ENCODE peak calls at places on chromosomes 1 and 21, in seven cellular contexts. H is AG04450, Q is lung, I is upper lobe of right lung, M is uterus, C is IMR-90, V is heart left ventricle. A is an unnamed sample.

GRCh38 chr1:109782927-109783326 is 19.2 kb upstream of the EPS8L3 start:
- DNase-seq in H (no peak), Q (no peak), I (peak; percentile 60), M (no peak), C (no peak), V (no peak), A (no peak)

GRCh38 chr1:173507205-173507846 is 30.2 kb downstream of the PRDX6 start:
- DNase-seq in H (peak; percentile 49), Q (no peak), I (no peak), M (no peak), C (peak; percentile 76), V (no peak), A (no peak)

GRCh38 chr1:199733125-199733524 is 294.4 kb upstream of the NR5A2 start:
- DNase-seq in H (no peak), Q (no peak), I (no peak), M (no peak), C (no peak), V (no peak), A (no peak)

GRCh38 chr1:169550294-169550693 is 36.0 kb downstream of the F5 start:
- DNase-seq in H (no peak), Q (no peak), I (no peak), M (no peak), C (peak; percentile 38), V (no peak), A (no peak)

GRCh38 chr21:42527489-42528158 is 14.0 kb downstream of the SLC37A1 start:
- DNase-seq in H (no peak), Q (no peak), I (no peak), M (no peak), C (no peak), V (no peak), A (no peak)

GRCh38 chr1:41977329-41977728 is 58.6 kb upstream of the HIVEP3 start:
- DNase-seq in H (no peak), Q (no peak), I (no peak), M (no peak), C (no peak), V (no peak), A (no peak)

GRCh38 chr1:93845554-93846150 is 33.4 kb downstream of the DNTTIP2 start:
- DNase-seq in H (peak; percentile 86), Q (no peak), I (no peak), M (no peak), C (peak; percentile 94), V (no peak), A (no peak)

GRCh38 chr1:37634554-37635308 is at the start of gene RSPO1:
- DNase-seq in H (no peak), Q (no peak), I (no peak), M (peak; percentile 79), C (no peak), V (no peak), A (no peak)

GRCh38 chr1:84078108-84078823 is 65.8 kb upstream of the PRKACB start:
- DNase-seq in H (no peak), Q (no peak), I (no peak), M (no peak), C (peak; percentile 36), V (peak; percentile 50), A (no peak)

GRCh38 chr1:58926177-58926576 is 142.3 kb upstream of the JUN start:
- DNase-seq in H (no peak), Q (no peak), I (no peak), M (no peak), C (no peak), V (no peak), A (no peak)

GRCh38 chr1:92159593-92159992 is 58.1 kb upstream of the C1orf146 start:
- DNase-seq in H (no peak), Q (no peak), I (no peak), M (no peak), C (no peak), V (no peak), A (no peak)

GRCh38 chr1:154831470-154831869 is 38.6 kb downstream of the KCNN3 start:
- DNase-seq in H (no peak), Q (no peak), I (no peak), M (no peak), C (no peak), V (no peak), A (no peak)

GRCh38 chr1:14716474-14716873 is 118.0 kb downstream of the KAZN start:
- DNase-seq in H (no peak), Q (no peak), I (no peak), M (no peak), C (no peak), V (no peak), A (no peak)

GRCh38 chr1:22204989-22205913 is 62.4 kb upstream of the WNT4 start:
- DNase-seq in H (no peak), Q (peak; percentile 49), I (no peak), M (no peak), C (no peak), V (no peak), A (no peak)

GRCh38 chr21:43884012-43884860 is 19.2 kb downstream of the AGPAT3 start:
- DNase-seq in H (no peak), Q (no peak), I (peak; percentile 61), M (no peak), C (no peak), V (peak; percentile 34), A (no peak)

GRCh38 chr1:8122477-8123407 is 96.6 kb upstream of the ERRFI1 start:
- DNase-seq in H (no peak), Q (no peak), I (no peak), M (peak; percentile 56), C (peak; percentile 85), V (no peak), A (no peak)

GRCh38 chr1:160375788-160376524 is 9.1 kb downstream of the NHLH1 start:
- DNase-seq in H (no peak), Q (no peak), I (no peak), M (no peak), C (no peak), V (no peak), A (no peak)

GRCh38 chr21:18350216-18350615 is 53.4 kb downstream of the TMPRSS15 start:
- DNase-seq in H (no peak), Q (no peak), I (no peak), M (no peak), C (no peak), V (no peak), A (no peak)

GRCh38 chr1:234610061-234610581 is at the start of gene IRF2BP2:
- DNase-seq in H (no peak), Q (peak; percentile 75), I (peak; percentile 92), M (peak; percentile 86), C (peak; percentile 80), V (peak; percentile 90), A (peak; percentile 86)

GRCh38 chr1:75625795-75626194 is 14.9 kb upstream of the SLC44A5 start:
- DNase-seq in H (no peak), Q (no peak), I (no peak), M (no peak), C (no peak), V (no peak), A (no peak)

GRCh38 chr21:35509004-35509704 is 460.1 kb upstream of the RUNX1 start:
- DNase-seq in H (no peak), Q (no peak), I (no peak), M (no peak), C (no peak), V (peak; percentile 30), A (no peak)

GRCh38 chr1:71193153-71193552 is 112.3 kb upstream of the ZRANB2 start:
- DNase-seq in H (no peak), Q (no peak), I (no peak), M (no peak), C (peak; percentile 14), V (no peak), A (no peak)

GRCh38 chr21:21109736-21110135 is 111.5 kb downstream of the NCAM2 start:
- DNase-seq in H (no peak), Q (no peak), I (no peak), M (no peak), C (no peak), V (no peak), A (no peak)

GRCh38 chr1:101309334-101310221 is 72.8 kb downstream of the S1PR1 start:
- DNase-seq in H (no peak), Q (peak; percentile 59), I (peak; percentile 74), M (peak; percentile 26), C (peak; percentile 56), V (peak; percentile 51), A (peak; percentile 25)

GRCh38 chr1:11835441-11836225 is 11.9 kb downstream of the NPPA start:
- DNase-seq in H (no peak), Q (no peak), I (no peak), M (no peak), C (no peak), V (no peak), A (no peak)

GRCh38 chr1:4402032-4402431 is 252.4 kb upstream of the AJAP1 start:
- DNase-seq in H (no peak), Q (no peak), I (no peak), M (no peak), C (no peak), V (no peak), A (no peak)

GRCh38 chr1:44827197-44828002 is 15.7 kb downstream of the PTCH2 start:
- DNase-seq in H (no peak), Q (no peak), I (no peak), M (no peak), C (no peak), V (peak; percentile 30), A (no peak)

GRCh38 chr1:55580845-55581332 is 365.7 kb upstream of the USP24 start:
- DNase-seq in H (peak; percentile 55), Q (no peak), I (no peak), M (no peak), C (peak; percentile 92), V (no peak), A (no peak)

GRCh38 chr1:54721719-54722118 is 6.1 kb downstream of the TTC4 start:
- DNase-seq in H (no peak), Q (no peak), I (no peak), M (no peak), C (no peak), V (no peak), A (no peak)

GRCh38 chr1:165168466-165168865 is 188.0 kb downstream of the LMX1A start:
- DNase-seq in H (no peak), Q (no peak), I (no peak), M (no peak), C (no peak), V (no peak), A (no peak)
- H3K27ac ChIP-seq in H (no peak overlapping the region), Q (no peak overlapping the region), I (no peak overlapping the region), M (no peak overlapping the region), C (no peak overlapping the region), V (no peak overlapping the region), A (no peak overlapping the region)

GRCh38 chr1:151364996-151365395 is 7.5 kb downstream of the SELENBP1 start:
- DNase-seq in H (no peak), Q (no peak), I (no peak), M (no peak), C (no peak), V (no peak), A (no peak)
- TF ChIP-seq CTCF in H (no peak), Q (no peak), I (no peak), M (no peak), C (no peak), V (no peak), A (no peak)

DNA sequence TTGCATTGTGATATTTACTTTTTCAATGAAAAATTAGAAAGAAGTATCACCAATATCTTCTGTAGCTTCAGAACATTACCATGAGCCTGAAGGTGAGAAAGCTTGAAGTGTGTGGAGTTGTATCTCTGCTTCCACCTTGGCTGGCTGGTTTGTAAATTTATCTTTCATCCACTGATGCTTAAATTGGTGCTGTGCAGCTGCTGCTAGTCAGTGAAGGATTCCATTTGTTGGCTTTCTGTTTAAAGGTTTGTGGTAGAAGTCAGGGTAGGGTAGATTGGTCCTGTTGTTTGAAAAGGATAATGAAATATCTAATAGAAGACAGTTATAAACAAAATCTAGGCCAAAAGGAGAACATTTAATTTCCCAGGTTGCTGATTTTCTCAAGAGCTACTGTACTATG is 105.7 kb downstream of the C1orf21 start:
- DNase-seq in H (no peak), Q (no peak), I (no peak), M (no peak), C (peak; percentile 23), V (no peak), A (no peak)
- H3K27ac ChIP-seq in H (no peak overlapping the region), Q (no peak overlapping the region), I (no peak overlapping the region), M (peak overlapping the region; percentile 68), C (no peak overlapping the region), V (peak overlapping the region; percentile 83), A (peak overlapping the region; percentile 89)

GRCh38 chr1:65581120-65581519 is 160.7 kb downstream of the LEPR start:
- DNase-seq in H (no peak), Q (no peak), I (no peak), M (no peak), C (no peak), V (no peak), A (no peak)
- TF ChIP-seq CTCF in H (peak; percentile 16), Q (no peak), I (no peak), M (no peak), C (peak; percentile 29), V (peak; percentile 47), A (peak; percentile 46)